ENCODE peak calls at places on chromosomes 16 and 17, in ten cellular contexts. P is pancreas, N is thoracic aorta, Y is tibial nerve, I is left ventricle myocardium inferior, E is spleen, Q is A549, X is heart right ventricle, Z is ovary, O is psoas muscle. S is an unnamed sample.

GRCh38 chr16:86086471-86086870 is 187.5 kb downstream of the IRF8 start:
- DNase-seq in E (peak; percentile 12), N (no peak), Q (no peak), Y (peak; percentile 3), X (no peak), Z (no peak), O (no peak), I (no peak), P (no peak), S (no peak)

GRCh38 chr16:30743690-30744089 is 4.5 kb upstream of the PHKG2 start:
- DNase-seq in Z (peak; percentile 32), I (peak; percentile 55), Y (no peak), O (peak; percentile 56), E (no peak), X (no peak), Q (no peak), N (no peak), P (no peak), S (no peak)

GRCh38 chr16:88905563-88905962 is 39.1 kb upstream of the PABPN1L start:
- DNase-seq in X (no peak), Q (peak; percentile 32), O (no peak), Y (no peak), E (no peak), Z (no peak), P (no peak), N (no peak), I (no peak), S (no peak)

GRCh38 chr16:1019234-1019933 is 37.8 kb downstream of the SOX8 start:
- DNase-seq in E (no peak), P (no peak), O (peak; percentile 62), N (no peak), I (peak; percentile 65), Q (no peak), Y (peak; percentile 44), Z (peak; percentile 47), X (peak; percentile 62), S (no peak)

GRCh38 chr17:50352072-50352692 is 6.3 kb downstream of the XYLT2 start:
- DNase-seq in X (no peak), E (no peak), Q (no peak), Z (peak; percentile 78), Y (no peak), I (peak; percentile 52), O (no peak), N (no peak), P (no peak), S (no peak)

GRCh38 chr17:15971108-15971507 is 26.2 kb downstream of the ADORA2B start:
- DNase-seq in N (no peak), Y (no peak), I (no peak), P (no peak), O (no peak), Z (no peak), X (no peak), Q (no peak), E (no peak), S (no peak)

GRCh38 chr17:72587773-72588511 is 467.1 kb downstream of the SOX9 start:
- DNase-seq in I (no peak), N (no peak), X (no peak), O (no peak), Y (no peak), P (no peak), E (no peak), Q (no peak), Z (no peak), S (peak; percentile 59)

GRCh38 chr16:51392651-51393187 is 241.6 kb upstream of the SALL1 start:
- DNase-seq in Q (no peak), Y (peak; percentile 37), Z (peak; percentile 57), O (peak; percentile 12), P (no peak), X (peak; percentile 8), I (no peak), N (no peak), E (no peak), S (peak; percentile 17)

GRCh38 chr17:58281511-58282011 is 826 bp upstream of the MPO start:
- DNase-seq in Z (no peak), E (no peak), P (no peak), N (no peak), X (no peak), Q (no peak), Y (no peak), I (no peak), O (no peak), S (no peak)

GRCh38 chr16:85090166-85090565 is 22.1 kb downstream of the CIBAR2 start:
- DNase-seq in X (no peak), O (no peak), P (no peak), Y (no peak), E (no peak), N (no peak), Z (no peak), I (no peak), Q (no peak), S (no peak)

GRCh38 chr17:15885770-15886169 is 59.2 kb upstream of the ADORA2B start:
- DNase-seq in N (no peak), X (no peak), P (no peak), I (no peak), Y (no peak), O (no peak), Q (no peak), E (no peak), Z (no peak), S (no peak)

GRCh38 chr16:24538756-24539294 is 541 bp upstream of the RBBP6 start:
- DNase-seq in P (no peak), E (no peak), O (no peak), Y (no peak), Q (peak; percentile 60), N (no peak), Z (no peak), I (no peak), X (no peak), S (no peak)

GRCh38 chr16:65297453-65297852 is 175.6 kb upstream of the CDH11 start:
- DNase-seq in Q (no peak), P (no peak), X (no peak), Y (no peak), Z (no peak), N (no peak), I (no peak), O (no peak), E (no peak), S (no peak)

DNA sequence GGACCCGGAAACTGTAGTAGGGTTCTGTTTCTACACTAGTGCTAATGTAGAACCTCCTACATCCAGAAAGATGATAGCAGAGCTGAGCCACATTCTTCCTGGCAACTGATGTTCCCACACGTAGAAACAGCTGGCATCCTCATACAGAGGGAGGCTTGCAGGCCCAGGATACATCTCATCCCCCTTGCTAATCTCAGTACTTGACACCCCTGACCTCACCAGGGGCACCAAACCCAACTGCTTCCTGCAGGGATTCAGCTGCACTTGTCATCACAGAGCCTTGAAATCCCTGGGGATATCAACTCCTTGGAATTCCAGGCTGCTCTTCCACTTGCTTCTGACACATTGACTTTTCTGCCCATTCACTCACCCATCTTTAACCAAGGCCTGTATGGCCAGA is 75.2 kb upstream of the HSBP1 start:
- DNase-seq in P (no peak), N (no peak), I (no peak), E (no peak), O (no peak), Q (no peak), Z (no peak), Y (no peak), X (no peak), S (no peak)
- H3K4me3 ChIP-seq in P (no peak overlapping the region), N (no peak overlapping the region), I (no peak overlapping the region), E (no peak overlapping the region), O (no peak overlapping the region), Q (no peak overlapping the region), Z (no peak overlapping the region), Y (no peak overlapping the region), X (no peak overlapping the region), S (no peak overlapping the region)

GRCh38 chr17:47742319-47743181 is 9.5 kb downstream of the TBX21 start:
- DNase-seq in N (no peak), Y (no peak), Z (peak; percentile 48), I (no peak), E (peak; percentile 81), O (no peak), P (no peak), X (peak; percentile 39), Q (no peak), S (no peak)
- H3K4me1 ChIP-seq in N (no peaks in the 10 kb centered on the region), Y (no peaks in the 10 kb centered on the region), Z (no peaks in the 10 kb centered on the region), I (no peaks in the 10 kb centered on the region), E (peaks cover 41% of the 10 kb centered on the region), O (no peaks in the 10 kb centered on the region), P (no peaks in the 10 kb centered on the region), X (no peaks in the 10 kb centered on the region), Q (no peaks in the 10 kb centered on the region), S (no peaks in the 10 kb centered on the region)

GRCh38 chr16:58339452-58339938 is 44.7 kb upstream of the PRSS54 start:
- DNase-seq in Q (peak; percentile 30), O (no peak), P (no peak), I (no peak), N (no peak), Y (no peak), Z (no peak), X (no peak), E (no peak), S (no peak)
- TF ChIP-seq CTCF in Q (peak; percentile 33), O (peak; percentile 21), P (no peak), I (peak; percentile 61), N (no peak), Y (no peak), Z (no peak), X (peak; percentile 59), E (no peak), S (no peak)

GRCh38 chr17:18916816-18917496 is 35.0 kb upstream of the SLC5A10 start:
- DNase-seq in Q (no peak), O (no peak), Y (no peak), E (no peak), P (no peak), N (no peak), I (no peak), X (no peak), Z (no peak), S (no peak)

GRCh38 chr17:18920911-18921441 is 31.0 kb upstream of the SLC5A10 start:
- DNase-seq in Z (no peak), O (no peak), Y (no peak), P (no peak), E (no peak), Q (no peak), N (no peak), I (no peak), X (no peak), S (peak; percentile 33)

GRCh38 chr17:18919963-18920362 is 32.0 kb upstream of the SLC5A10 start:
- DNase-seq in Y (no peak), O (no peak), I (no peak), P (no peak), X (no peak), E (no peak), N (no peak), Q (no peak), Z (no peak), S (peak; percentile 75)

GRCh38 chr17:18921485-18921884 is 30.5 kb upstream of the SLC5A10 start:
- DNase-seq in Y (no peak), I (no peak), O (no peak), N (no peak), P (no peak), E (no peak), Z (no peak), Q (no peak), X (no peak), S (no peak)

DNA sequence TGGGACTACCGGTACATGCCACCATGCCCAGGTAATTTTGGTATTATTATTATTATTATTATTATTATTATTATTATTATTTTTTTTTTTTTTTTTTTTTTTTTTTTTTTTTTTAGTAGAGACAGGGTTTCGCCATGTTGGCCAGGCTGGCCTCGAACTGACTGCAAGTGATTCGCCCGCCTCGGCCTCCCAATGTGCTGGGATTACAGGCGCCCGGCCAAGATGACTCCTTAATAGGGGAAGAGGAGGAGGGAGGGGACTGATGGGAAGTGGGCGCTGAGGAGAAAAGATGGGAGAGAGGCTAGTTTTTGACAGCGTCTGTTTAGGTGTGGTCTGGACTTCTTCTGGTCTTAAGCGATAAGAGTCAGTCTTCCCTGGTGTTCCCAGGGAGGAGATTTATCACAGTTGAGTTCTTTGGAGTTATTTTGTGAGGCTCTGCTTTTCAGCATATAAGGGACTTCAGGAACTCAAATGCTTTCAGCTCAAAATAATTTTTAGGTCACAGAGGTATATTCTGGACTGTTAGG is 34.4 kb upstream of the SLC5A10 start:
- DNase-seq in Q (no peak), O (no peak), Y (no peak), I (no peak), X (no peak), N (no peak), E (no peak), Z (no peak), P (no peak), S (no peak)
- H3K4me3 ChIP-seq in Q (no peak overlapping the region), O (no peak overlapping the region), Y (no peak overlapping the region), I (no peak overlapping the region), X (no peak overlapping the region), N (no peak overlapping the region), E (no peak overlapping the region), Z (no peak overlapping the region), P (no peak overlapping the region), S (no peak overlapping the region)